ENCODE peak calls at places on chromosomes 4 and X, in six cellular contexts. One of them, this sample, is unnamed.

GRCh38 chrX:103730746-103731508 is 20.2 kb downstream of the TMEM31 start:
- DNase-seq in fibroblast of mammary gland: peak; percentile 90
- DNase-seq in Peyer's patch: no peak
- DNase-seq in HFFc6: peak; percentile 67
- DNase-seq in osteocyte: no peak
- DNase-seq in nephron progenitor cell: no peak
- DNase-seq in this sample: peak; percentile 15

GRCh38 chr4:15729910-15730533 is 27.2 kb downstream of the BST1 start:
- DNase-seq in fibroblast of mammary gland: peak; percentile 54
- DNase-seq in Peyer's patch: no peak
- DNase-seq in HFFc6: peak; percentile 45
- DNase-seq in osteocyte: no peak
- DNase-seq in nephron progenitor cell: peak; percentile 11
- DNase-seq in this sample: no peak

GRCh38 chr4:56656346-56656643 is 24.8 kb downstream of the HOPX start:
- DNase-seq in fibroblast of mammary gland: no peak
- DNase-seq in Peyer's patch: no peak
- DNase-seq in HFFc6: no peak
- DNase-seq in osteocyte: no peak
- DNase-seq in nephron progenitor cell: peak; percentile 35
- DNase-seq in this sample: peak; percentile 29

GRCh38 chr4:67122029-67122428 is 423.3 kb downstream of the CENPC start:
- DNase-seq in fibroblast of mammary gland: no peak
- DNase-seq in Peyer's patch: no peak
- DNase-seq in HFFc6: no peak
- DNase-seq in osteocyte: no peak
- DNase-seq in nephron progenitor cell: no peak
- DNase-seq in this sample: no peak

GRCh38 chr4:687975-688694 is 816 bp downstream of the SLC49A3 start:
- DNase-seq in fibroblast of mammary gland: no peak
- DNase-seq in Peyer's patch: peak; percentile 53
- DNase-seq in HFFc6: no peak
- DNase-seq in osteocyte: no peak
- DNase-seq in nephron progenitor cell: no peak
- DNase-seq in this sample: no peak

GRCh38 chr4:51836531-51836930 is 6.4 kb upstream of the DCUN1D4 start:
- DNase-seq in fibroblast of mammary gland: peak; percentile 27
- DNase-seq in Peyer's patch: no peak
- DNase-seq in HFFc6: no peak
- DNase-seq in osteocyte: no peak
- DNase-seq in nephron progenitor cell: no peak
- DNase-seq in this sample: no peak

GRCh38 chr4:4762300-4762699 is 97.2 kb upstream of the MSX1 start:
- DNase-seq in fibroblast of mammary gland: no peak
- DNase-seq in Peyer's patch: no peak
- DNase-seq in HFFc6: no peak
- DNase-seq in osteocyte: no peak
- DNase-seq in nephron progenitor cell: no peak
- DNase-seq in this sample: no peak

GRCh38 chrX:42123369-42123768 is 200.0 kb upstream of the CASK start:
- DNase-seq in fibroblast of mammary gland: no peak
- DNase-seq in Peyer's patch: no peak
- DNase-seq in HFFc6: no peak
- DNase-seq in osteocyte: no peak
- DNase-seq in nephron progenitor cell: no peak
- DNase-seq in this sample: no peak

GRCh38 chr4:128711361-128711760 is 98.1 kb upstream of the JADE1 start:
- DNase-seq in fibroblast of mammary gland: peak; percentile 52
- DNase-seq in Peyer's patch: no peak
- DNase-seq in HFFc6: no peak
- DNase-seq in osteocyte: no peak
- DNase-seq in nephron progenitor cell: no peak
- DNase-seq in this sample: no peak

GRCh38 chr4:69147334-69147733 is 51.1 kb downstream of the UGT2B7 start:
- DNase-seq in fibroblast of mammary gland: no peak
- DNase-seq in Peyer's patch: no peak
- DNase-seq in HFFc6: no peak
- DNase-seq in osteocyte: no peak
- DNase-seq in nephron progenitor cell: no peak
- DNase-seq in this sample: no peak

GRCh38 chr4:57490520-57490919 is 380.3 kb upstream of the IGFBP7 start:
- DNase-seq in fibroblast of mammary gland: no peak
- DNase-seq in Peyer's patch: no peak
- DNase-seq in HFFc6: no peak
- DNase-seq in osteocyte: no peak
- DNase-seq in nephron progenitor cell: no peak
- DNase-seq in this sample: no peak

GRCh38 chrX:83508006-83508405 is at the start of gene POU3F4:
- DNase-seq in fibroblast of mammary gland: no peak
- DNase-seq in Peyer's patch: no peak
- DNase-seq in HFFc6: no peak
- DNase-seq in osteocyte: no peak
- DNase-seq in nephron progenitor cell: peak; percentile 63
- DNase-seq in this sample: no peak

GRCh38 chr4:153541426-153542096 is 75.4 kb downstream of the TMEM131L start:
- DNase-seq in fibroblast of mammary gland: peak; percentile 92
- DNase-seq in Peyer's patch: no peak
- DNase-seq in HFFc6: peak; percentile 91
- DNase-seq in osteocyte: no peak
- DNase-seq in nephron progenitor cell: no peak
- DNase-seq in this sample: no peak

GRCh38 chr4:92121099-92121498 is 182.7 kb upstream of the GRID2 start:
- DNase-seq in fibroblast of mammary gland: no peak
- DNase-seq in Peyer's patch: no peak
- DNase-seq in HFFc6: no peak
- DNase-seq in osteocyte: no peak
- DNase-seq in nephron progenitor cell: no peak
- DNase-seq in this sample: no peak

GRCh38 chrX:130263016-130263415 is 5.7 kb downstream of the ZNF280C start:
- DNase-seq in fibroblast of mammary gland: peak; percentile 60
- DNase-seq in Peyer's patch: no peak
- DNase-seq in HFFc6: no peak
- DNase-seq in osteocyte: no peak
- DNase-seq in nephron progenitor cell: no peak
- DNase-seq in this sample: no peak

GRCh38 chr4:131644619-131645018 is 1504.5 kb upstream of the PCDH10 start:
- DNase-seq in fibroblast of mammary gland: peak; percentile 51
- DNase-seq in Peyer's patch: no peak
- DNase-seq in HFFc6: no peak
- DNase-seq in osteocyte: no peak
- DNase-seq in nephron progenitor cell: peak; percentile 21
- DNase-seq in this sample: no peak

GRCh38 chr4:926538-926937 is 5.6 kb downstream of the GAK start:
- DNase-seq in fibroblast of mammary gland: peak; percentile 24
- DNase-seq in Peyer's patch: peak; percentile 60
- DNase-seq in HFFc6: no peak
- DNase-seq in osteocyte: no peak
- DNase-seq in nephron progenitor cell: peak; percentile 62
- DNase-seq in this sample: no peak

GRCh38 chrX:134013092-134013497 is 27.7 kb upstream of the GPC3 start:
- DNase-seq in fibroblast of mammary gland: peak; percentile 62
- DNase-seq in Peyer's patch: no peak
- DNase-seq in HFFc6: no peak
- DNase-seq in osteocyte: no peak
- DNase-seq in nephron progenitor cell: no peak
- DNase-seq in this sample: no peak

GRCh38 chrX:71514367-71515038 is 18.4 kb upstream of the OGT start:
- DNase-seq in fibroblast of mammary gland: no peak
- DNase-seq in Peyer's patch: no peak
- DNase-seq in HFFc6: no peak
- DNase-seq in osteocyte: no peak
- DNase-seq in nephron progenitor cell: no peak
- DNase-seq in this sample: no peak

GRCh38 chrX:109707322-109707721 is 25.7 kb downstream of the ACSL4 start:
- DNase-seq in fibroblast of mammary gland: no peak
- DNase-seq in Peyer's patch: no peak
- DNase-seq in HFFc6: no peak
- DNase-seq in osteocyte: no peak
- DNase-seq in nephron progenitor cell: no peak
- DNase-seq in this sample: no peak

DNA sequence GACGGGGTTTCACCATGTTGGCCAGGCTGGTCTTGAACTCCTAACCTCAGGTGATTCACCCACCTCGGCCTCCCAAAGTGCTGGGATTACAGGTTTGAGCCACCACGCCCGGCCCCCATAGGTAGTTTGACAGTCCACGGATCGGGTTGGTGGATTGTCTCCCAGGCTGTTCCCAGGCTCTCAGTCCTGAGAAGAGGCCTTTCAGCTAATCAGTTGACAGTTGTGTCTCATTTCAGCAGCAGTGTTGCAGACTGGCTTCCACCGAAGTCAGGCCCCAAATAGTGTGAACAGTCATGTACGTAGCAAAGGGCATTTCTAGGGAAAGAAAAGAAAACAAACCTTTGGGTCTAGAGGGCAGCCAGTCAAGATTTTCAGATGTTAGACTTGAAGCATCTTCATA is 102.4 kb upstream of the TLR3 start:
- DNase-seq in fibroblast of mammary gland: no peak
- DNase-seq in Peyer's patch: no peak
- DNase-seq in HFFc6: no peak
- DNase-seq in osteocyte: no peak
- DNase-seq in nephron progenitor cell: no peak
- DNase-seq in this sample: no peak
- TF ChIP-seq CTCF in fibroblast of mammary gland: no peak
- TF ChIP-seq CTCF in Peyer's patch: no peak
- TF ChIP-seq CTCF in HFFc6: no peak
- TF ChIP-seq CTCF in osteocyte: no peak
- TF ChIP-seq CTCF in nephron progenitor cell: no peak
- TF ChIP-seq CTCF in this sample: no peak

GRCh38 chr4:124111411-124111810 is 601.1 kb downstream of the ANKRD50 start:
- DNase-seq in fibroblast of mammary gland: no peak
- DNase-seq in Peyer's patch: no peak
- DNase-seq in HFFc6: no peak
- DNase-seq in osteocyte: no peak
- DNase-seq in nephron progenitor cell: no peak
- DNase-seq in this sample: no peak

DNA sequence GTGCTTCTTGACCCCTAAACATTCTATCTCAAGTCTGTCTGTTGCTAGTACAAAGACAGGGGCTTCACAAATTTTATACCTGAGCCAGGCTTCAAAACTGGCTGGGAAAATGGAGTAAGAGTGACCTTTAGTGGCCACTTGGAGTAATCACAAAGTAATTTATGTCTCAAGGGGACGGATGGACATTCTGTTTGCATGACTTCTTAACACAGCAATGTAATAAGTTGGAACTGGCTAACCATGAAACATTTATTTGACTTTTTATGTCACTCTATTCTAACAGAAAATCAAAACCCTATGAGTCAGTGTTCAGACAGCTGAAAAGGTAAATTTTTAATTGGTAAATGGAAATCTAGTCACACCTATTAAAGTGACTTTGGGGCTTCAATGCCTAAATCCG is 600.6 kb downstream of the ANKRD50 start:
- DNase-seq in fibroblast of mammary gland: peak; percentile 92
- DNase-seq in Peyer's patch: no peak
- DNase-seq in HFFc6: peak; percentile 61
- DNase-seq in osteocyte: no peak
- DNase-seq in nephron progenitor cell: peak; percentile 45
- DNase-seq in this sample: no peak
- TF ChIP-seq CTCF in fibroblast of mammary gland: peak; percentile 74
- TF ChIP-seq CTCF in Peyer's patch: no peak
- TF ChIP-seq CTCF in HFFc6: peak; percentile 89
- TF ChIP-seq CTCF in osteocyte: peak; percentile 82
- TF ChIP-seq CTCF in nephron progenitor cell: peak; percentile 80
- TF ChIP-seq CTCF in this sample: peak; percentile 84

DNA sequence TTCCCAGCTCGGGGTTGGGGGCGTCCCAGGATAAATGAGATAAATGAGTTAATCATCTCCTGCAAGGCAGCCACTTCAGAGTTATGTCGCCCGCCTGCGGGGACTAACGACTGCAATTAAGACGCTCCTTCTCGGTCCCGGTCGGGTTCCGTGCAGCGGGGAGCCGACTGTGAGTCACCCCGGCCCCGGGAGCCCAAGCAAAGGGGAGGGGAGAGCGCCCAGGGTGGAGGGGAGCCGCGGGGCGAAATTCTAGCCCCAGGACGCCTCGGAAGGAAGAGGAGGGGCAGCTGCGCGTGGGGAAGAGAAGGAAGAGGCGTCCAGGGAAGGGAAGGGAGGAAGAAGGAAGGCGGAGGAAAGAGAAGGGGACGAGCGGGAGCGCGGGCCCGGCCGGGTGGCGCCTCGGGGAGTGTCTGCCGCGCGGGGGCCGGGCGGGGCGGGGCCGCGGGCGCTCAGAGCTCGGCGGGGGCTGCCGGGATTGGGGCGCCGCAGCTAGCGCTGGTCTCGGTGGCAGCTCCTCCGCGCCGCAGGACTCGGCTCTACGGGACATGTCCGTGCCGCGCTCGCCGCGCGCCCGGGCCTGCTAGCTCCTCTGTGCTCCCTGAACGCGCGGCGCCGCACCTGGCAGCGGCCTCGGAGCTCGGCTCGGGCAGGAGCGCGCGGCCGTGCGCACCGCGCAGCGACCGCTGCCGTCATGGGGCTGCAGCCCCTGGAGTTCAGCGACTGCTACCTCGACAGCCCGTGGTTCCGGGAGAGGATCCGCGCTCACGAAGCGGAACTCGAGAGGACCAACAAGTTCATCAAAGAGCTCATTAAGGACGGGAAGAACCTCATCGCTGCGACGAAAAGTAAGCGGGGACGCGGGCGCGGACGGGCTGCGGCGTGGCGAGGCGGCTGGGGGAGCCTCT is at the start of gene ARHGAP10:
- DNase-seq in fibroblast of mammary gland: peak; percentile 77
- DNase-seq in Peyer's patch: peak; percentile 77
- DNase-seq in HFFc6: peak; percentile 80
- DNase-seq in osteocyte: peak; percentile 90
- DNase-seq in nephron progenitor cell: peak; percentile 75
- DNase-seq in this sample: peak; percentile 83
- TF ChIP-seq CTCF in fibroblast of mammary gland: no peak
- TF ChIP-seq CTCF in Peyer's patch: no peak
- TF ChIP-seq CTCF in HFFc6: no peak
- TF ChIP-seq CTCF in osteocyte: no peak
- TF ChIP-seq CTCF in nephron progenitor cell: no peak
- TF ChIP-seq CTCF in this sample: no peak

GRCh38 chrX:107894038-107894437 is 68.4 kb downstream of the MID2 start:
- DNase-seq in fibroblast of mammary gland: peak; percentile 69
- DNase-seq in Peyer's patch: no peak
- DNase-seq in HFFc6: peak; percentile 16
- DNase-seq in osteocyte: no peak
- DNase-seq in nephron progenitor cell: peak; percentile 16
- DNase-seq in this sample: no peak
- TF ChIP-seq CTCF in fibroblast of mammary gland: peak; percentile 56
- TF ChIP-seq CTCF in Peyer's patch: no peak
- TF ChIP-seq CTCF in HFFc6: peak; percentile 81
- TF ChIP-seq CTCF in osteocyte: peak; percentile 68
- TF ChIP-seq CTCF in nephron progenitor cell: peak; percentile 53
- TF ChIP-seq CTCF in this sample: peak; percentile 58

GRCh38 chr4:54840992-54841768 is 183.4 kb downstream of the KIT start:
- DNase-seq in fibroblast of mammary gland: peak; percentile 17
- DNase-seq in Peyer's patch: no peak
- DNase-seq in HFFc6: peak; percentile 46
- DNase-seq in osteocyte: no peak
- DNase-seq in nephron progenitor cell: no peak
- DNase-seq in this sample: no peak
- TF ChIP-seq CTCF in fibroblast of mammary gland: peak; percentile 19
- TF ChIP-seq CTCF in Peyer's patch: no peak
- TF ChIP-seq CTCF in HFFc6: peak; percentile 52
- TF ChIP-seq CTCF in osteocyte: peak; percentile 47
- TF ChIP-seq CTCF in nephron progenitor cell: no peak
- TF ChIP-seq CTCF in this sample: peak; percentile 61